ENCODE peak calls at places on chromosomes 3 and 15, in five cellular contexts. T, K, W, J and X are unnamed samples. For H3K4me1, the result is how much of the 10 kb centered on the place peaks cover.

GRCh38 chr3:100957407-100958100 is 35.7 kb downstream of the ABI3BP start:
- DNase-seq in J (no peak), W (no peak), T (no peak), K (no peak), X (no peak)

GRCh38 chr3:6791161-6791560 is 69.8 kb upstream of the GRM7 start:
- DNase-seq in K (no peak), J (no peak), W (no peak), T (no peak), X (no peak)

GRCh38 chr15:49847937-49848823 is 227.3 kb downstream of the DTWD1 start:
- DNase-seq in T (peak), K (no peak), W (no peak), J (no peak), X (no peak)

GRCh38 chr3:56919137-56919796 is 117.5 kb upstream of the ARHGEF3 start:
- DNase-seq in W (no peak), K (no peak), J (no peak), T (no peak), X (no peak)

GRCh38 chr3:12336099-12336498 is 47.2 kb downstream of the PPARG start:
- DNase-seq in T (no peak), K (no peak), W (no peak), J (no peak), X (no peak)

GRCh38 chr3:27345959-27346865 is 23.0 kb downstream of the NEK10 start:
- DNase-seq in K (no peak), W (no peak), J (no peak), T (no peak), X (no peak)

GRCh38 chr15:83322061-83322460 is 37.6 kb upstream of the BNC1 start:
- DNase-seq in W (no peak), K (no peak), J (no peak), T (no peak), X (no peak)

GRCh38 chr3:181326637-181327223 is 337.2 kb upstream of the DNAJC19 start:
- DNase-seq in W (no peak), K (no peak), J (no peak), T (peak), X (peak)

GRCh38 chr3:63644212-63644777 is 8.2 kb upstream of the SNTN start:
- DNase-seq in T (no peak), J (no peak), W (no peak), K (no peak), X (no peak)

GRCh38 chr3:12155833-12156232 is 2.9 kb downstream of the TIMP4 start:
- DNase-seq in J (peak), W (no peak), K (no peak), T (no peak), X (no peak)

GRCh38 chr3:109926376-109926775 is 589.0 kb upstream of the DPPA4 start:
- DNase-seq in J (no peak), K (no peak), W (no peak), T (no peak), X (no peak)

GRCh38 chr3:58238830-58239229 is 1.2 kb downstream of the ABHD6 start:
- DNase-seq in K (no peak), J (no peak), W (no peak), T (no peak), X (no peak)

GRCh38 chr3:2303567-2303966 is 204.9 kb downstream of the CNTN4 start:
- DNase-seq in K (no peak), J (no peak), W (no peak), T (no peak), X (no peak)

GRCh38 chr3:187737401-187738088 is 7.7 kb downstream of the BCL6 start:
- DNase-seq in T (no peak), W (no peak), K (peak), J (peak), X (peak)

GRCh38 chr15:58517252-58517681 is 85.5 kb downstream of the LIPC start:
- DNase-seq in T (no peak), J (no peak), K (no peak), W (peak), X (no peak)

GRCh38 chr3:140922634-140923033 is 19.0 kb upstream of the SLC25A36 start:
- DNase-seq in W (no peak), T (no peak), J (no peak), K (no peak), X (peak)

GRCh38 chr3:48194446-48195071 is 6.3 kb upstream of the CDC25A start:
- DNase-seq in K (no peak), J (peak), T (peak), W (peak), X (peak)

GRCh38 chr3:33885496-33885895 is 87.1 kb downstream of the PDCD6IP start:
- DNase-seq in J (no peak), W (no peak), K (no peak), T (no peak), X (no peak)

GRCh38 chr15:64501396-64501716 is 41.0 kb downstream of the ZNF609 start:
- DNase-seq in J (no peak), K (no peak), T (no peak), W (no peak), X (no peak)

GRCh38 chr3:57157666-57158065 is 7.5 kb downstream of the IL17RD start:
- DNase-seq in T (no peak), W (no peak), J (no peak), K (no peak), X (no peak)

GRCh38 chr3:142663865-142664264 is 60.0 kb upstream of the TRPC1 start:
- DNase-seq in J (no peak), W (no peak), K (no peak), T (no peak), X (no peak)

GRCh38 chr3:133479895-133480669 is 80.2 kb downstream of the BFSP2 start:
- DNase-seq in T (no peak), J (no peak), W (peak), K (no peak), X (no peak)

GRCh38 chr3:53350652-53351051 is 3.3 kb upstream of the DCP1A start:
- DNase-seq in J (no peak), K (no peak), T (no peak), W (no peak), X (no peak)

GRCh38 chr3:128222771-128223386 is 69.6 kb downstream of the EEFSEC start:
- DNase-seq in T (no peak), K (no peak), J (no peak), W (no peak), X (no peak)

GRCh38 chr15:90075420-90076289 is 26.6 kb downstream of the IDH2 start:
- DNase-seq in W (no peak), T (no peak), K (no peak), J (no peak), X (no peak)

GRCh38 chr15:70127797-70128756 is 30.4 kb upstream of the TLE3 start:
- DNase-seq in J (no peak), K (no peak), W (no peak), T (no peak), X (no peak)

GRCh38 chr15:70016511-70016994 is 81.2 kb downstream of the TLE3 start:
- DNase-seq in T (no peak), J (no peak), W (peak), K (peak), X (no peak)

GRCh38 chr3:129605593-129606521 is 619 bp downstream of the PLXND1 start:
- DNase-seq in T (no peak), J (no peak), W (no peak), K (no peak), X (peak)

GRCh38 chr3:126127452-126127851 is 43.5 kb upstream of the SLC41A3 start:
- DNase-seq in T (no peak), W (no peak), K (peak), J (no peak), X (peak)

GRCh38 chr3:147652682-147653081 is 243.5 kb downstream of the ZIC1 start:
- DNase-seq in K (no peak), W (no peak), J (no peak), T (no peak), X (no peak)

GRCh38 chr3:73409405-73409804 is 215.3 kb downstream of the PDZRN3 start:
- DNase-seq in T (no peak), K (no peak), W (no peak), J (no peak), X (no peak)

GRCh38 chr3:140715035-140715434 is 37.2 kb downstream of the TRIM42 start:
- DNase-seq in T (no peak), J (no peak), K (no peak), W (no peak), X (no peak)

GRCh38 chr3:35408882-35409281 is 230.4 kb upstream of the ARPP21 start:
- DNase-seq in K (no peak), T (no peak), W (no peak), J (no peak), X (no peak)

GRCh38 chr3:192869131-192870027 is 48.3 kb downstream of the MB21D2 start:
- DNase-seq in K (no peak), W (no peak), J (peak), T (no peak), X (no peak)

GRCh38 chr3:3639078-3639477 is 160.2 kb upstream of the LRRN1 start:
- DNase-seq in K (no peak), J (no peak), T (no peak), W (no peak), X (no peak)

GRCh38 chr3:10506696-10507095 is 1.3 kb upstream of the ATP2B2 start:
- DNase-seq in W (no peak), K (no peak), T (no peak), J (no peak), X (no peak)

DNA sequence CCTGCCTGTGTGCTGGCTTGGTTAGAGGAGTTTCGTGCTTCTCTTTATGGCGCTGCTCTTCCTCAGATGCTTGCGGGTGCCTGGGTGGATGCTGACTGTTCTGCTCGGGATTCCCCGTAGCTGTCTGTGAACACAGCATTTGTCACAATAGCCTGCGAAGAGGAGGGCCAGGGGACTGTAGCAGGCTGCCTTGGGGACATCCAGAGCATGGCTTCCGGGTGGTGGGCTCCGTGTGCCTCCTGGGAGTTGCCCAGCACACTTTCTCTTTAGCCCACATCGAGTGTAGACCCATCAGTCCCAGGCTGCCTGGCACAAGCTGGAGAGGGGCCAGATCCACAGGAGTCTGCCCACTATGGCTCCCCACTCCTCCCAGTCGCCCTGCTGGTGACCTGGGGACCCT is 22.4 kb downstream of the LRRK1 start:
- DNase-seq in T (no peak), J (no peak), K (no peak), W (no peak), X (no peak)
- H3K4me1 ChIP-seq in T (under half), J (under half), K (under half), W (under half), X (under half)

GRCh38 chr15:77633913-77634265 is 1.2 kb upstream of the LINGO1 start:
- DNase-seq in W (no peak), T (no peak), K (no peak), J (no peak), X (no peak)
- H3K4me3 ChIP-seq in W (no peak), T (peak), K (no peak), J (no peak), X (no peak)

GRCh38 chr3:112467584-112467983 is 31.7 kb downstream of the BTLA start:
- DNase-seq in J (no peak), W (no peak), K (no peak), T (no peak), X (no peak)
- H3K4me1 ChIP-seq in J (under half), W (under half), K (under half), T (under half), X (under half)

GRCh38 chr3:152050782-152051405 is 177.5 kb downstream of the SUCNR1 start:
- DNase-seq in J (no peak), T (no peak), K (no peak), W (no peak), X (no peak)
- H3K4me3 ChIP-seq in J (no peak), T (no peak), K (no peak), W (no peak), X (no peak)

GRCh38 chr3:46927718-46928073 is 48.8 kb downstream of the CCDC12 start:
- DNase-seq in W (no peak), K (peak), T (no peak), J (peak), X (no peak)

GRCh38 chr3:46926447-46926846 is 48.9 kb downstream of the PTH1R start:
- DNase-seq in J (no peak), K (no peak), T (no peak), W (no peak), X (no peak)

GRCh38 chr3:46926871-46927717 is 49.5 kb downstream of the CCDC12 start:
- DNase-seq in W (peak), J (peak), K (peak), T (no peak), X (no peak)

GRCh38 chr3:46929324-46929723 is 47.2 kb downstream of the CCDC12 start:
- DNase-seq in K (peak), J (peak), W (no peak), T (no peak), X (no peak)

GRCh38 chr3:46928297-46928696 is 48.2 kb downstream of the CCDC12 start:
- DNase-seq in W (peak), T (no peak), J (no peak), K (no peak), X (no peak)
- H3K4me1 ChIP-seq in W (half or more), T (under half), J (half or more), K (half or more), X (under half)

GRCh38 chr3:49397470-49397869 is 14.3 kb downstream of the RHOA start:
- DNase-seq in W (no peak), T (no peak), K (no peak), J (no peak), X (no peak)
- H3K4me3 ChIP-seq in W (no peak), T (no peak), K (no peak), J (no peak), X (no peak)

GRCh38 chr3:125045965-125046364 is 9.8 kb downstream of the HEG1 start:
- DNase-seq in W (no peak), T (no peak), J (no peak), K (no peak), X (peak)
- H3K4me1 ChIP-seq in W (under half), T (half or more), J (under half), K (under half), X (under half)

GRCh38 chr15:71610991-71611720 is 199.2 kb upstream of the NR2E3 start:
- DNase-seq in W (no peak), T (no peak), K (no peak), J (no peak), X (no peak)
- H3K4me3 ChIP-seq in W (no peak), T (no peak), K (no peak), J (no peak), X (no peak)

DNA sequence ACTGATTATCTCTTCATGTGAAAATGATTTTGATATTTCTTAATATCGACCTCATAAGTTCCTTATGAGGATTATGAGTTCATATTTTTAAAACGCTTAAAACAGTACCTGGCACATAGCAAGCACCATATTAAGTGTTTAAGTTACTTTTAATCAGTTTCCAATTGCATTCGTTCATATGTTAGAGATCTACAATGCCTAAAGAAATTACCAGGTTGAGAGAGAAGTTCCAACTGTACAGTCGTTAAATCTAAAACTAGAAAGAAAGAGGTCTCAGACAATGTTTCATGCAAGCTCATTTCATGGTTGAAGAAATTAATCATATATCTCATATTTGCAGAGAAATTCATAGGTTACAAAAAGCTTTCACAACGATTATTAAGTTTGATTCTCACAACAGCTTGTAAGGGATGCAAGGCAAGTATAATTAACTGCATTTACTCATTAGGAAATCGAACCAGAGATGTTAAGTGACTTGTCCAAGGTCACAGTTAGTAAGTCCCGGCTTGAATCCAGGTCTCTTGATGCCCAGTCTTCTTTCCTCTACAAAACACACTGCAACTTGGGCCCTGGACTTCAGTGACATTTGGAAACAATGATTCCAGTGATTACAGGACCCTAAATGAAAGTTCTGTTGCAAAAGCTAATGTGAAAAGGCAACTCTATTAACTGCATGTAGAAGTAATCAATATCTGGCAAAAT is 1.3 kb downstream of the MYO5A start:
- DNase-seq in J (no peak), K (no peak), W (no peak), T (no peak), X (no peak)
- H3K4me1 ChIP-seq in J (under half), K (under half), W (under half), T (under half), X (under half)

GRCh38 chr3:163915279-163915678 is 1163.0 kb downstream of the SI start:
- DNase-seq in W (no peak), T (no peak), K (no peak), J (no peak), X (no peak)
- H3K4me3 ChIP-seq in W (no peak), T (no peak), K (no peak), J (no peak), X (no peak)